ENCODE peak calls at places on chromosomes 5 and 9, in five cellular contexts. D, S, L, X and U are unnamed samples. For H3K9me3, the result is how much of the 10 kb centered on the place peaks cover.

GRCh38 chr9:116152941-116153764 is 438 bp upstream of the PAPPA start:
- DNase-seq in X (no peak), S (no peak), L (peak), D (no peak), U (no peak)

GRCh38 chr9:37778534-37778933 is 6.3 kb downstream of the EXOSC3 start:
- DNase-seq in S (no peak), L (no peak), D (no peak), X (no peak), U (no peak)

GRCh38 chr5:10307206-10308148 is at the start of gene CMBL:
- DNase-seq in X (no peak), D (peak), S (no peak), L (peak), U (peak)

GRCh38 chr5:55160493-55161209 is 680 bp downstream of the GPX8 start:
- DNase-seq in X (no peak), S (no peak), L (peak), D (peak), U (no peak)

GRCh38 chr5:168578506-168579205 is 512 bp downstream of the PANK3 start:
- DNase-seq in X (peak), L (no peak), D (no peak), S (no peak), U (no peak)

GRCh38 chr5:150142189-150142788 is 13.4 kb downstream of the PDGFRB start:
- DNase-seq in S (no peak), L (peak), D (no peak), X (no peak), U (no peak)

GRCh38 chr5:80790698-80791097 is 135.9 kb upstream of the DHFR start:
- DNase-seq in X (no peak), S (no peak), L (no peak), D (no peak), U (no peak)

GRCh38 chr9:12878342-12878978 is 103.6 kb downstream of the LURAP1L start:
- DNase-seq in L (peak), X (no peak), S (no peak), D (no peak), U (no peak)

GRCh38 chr9:4034404-4034803 is 265.5 kb downstream of the GLIS3 start:
- DNase-seq in X (no peak), L (no peak), S (no peak), D (no peak), U (no peak)

GRCh38 chr5:128773378-128773777 is 191.9 kb upstream of the SLC27A6 start:
- DNase-seq in L (no peak), X (no peak), S (no peak), D (no peak), U (no peak)

GRCh38 chr9:20726144-20726543 is 42.1 kb downstream of the FOCAD start:
- DNase-seq in L (no peak), X (no peak), S (no peak), D (peak), U (no peak)

GRCh38 chr5:81850932-81851331 is 100.0 kb upstream of the SSBP2 start:
- DNase-seq in D (no peak), L (no peak), X (no peak), S (no peak), U (no peak)

GRCh38 chr5:131854134-131854533 is 57.3 kb upstream of the FNIP1 start:
- DNase-seq in S (no peak), L (peak), X (no peak), D (no peak), U (no peak)

GRCh38 chr5:9513825-9514224 is 32.0 kb downstream of the SEMA5A start:
- DNase-seq in X (no peak), L (peak), D (no peak), S (no peak), U (no peak)

GRCh38 chr9:34479316-34479865 is 20.8 kb downstream of the DNAI1 start:
- DNase-seq in X (no peak), S (no peak), D (no peak), L (no peak), U (no peak)

GRCh38 chr5:61467766-61468482 is 135.9 kb downstream of the ZSWIM6 start:
- DNase-seq in X (no peak), D (no peak), L (peak), S (no peak), U (no peak)

GRCh38 chr5:14399054-14399657 is 182.4 kb upstream of the OTULINL start:
- DNase-seq in D (peak), X (no peak), S (no peak), L (peak), U (no peak)

GRCh38 chr5:61162832-61163567 is 732 bp upstream of the SMIM15 start:
- DNase-seq in S (no peak), L (peak), X (no peak), D (peak), U (no peak)

GRCh38 chr5:5383461-5383860 is 39.0 kb upstream of the ICE1 start:
- DNase-seq in D (no peak), X (no peak), S (no peak), L (no peak), U (no peak)

GRCh38 chr9:4741365-4742031 is 496 bp upstream of the AK3 start:
- DNase-seq in L (no peak), X (no peak), S (no peak), D (peak), U (no peak)

GRCh38 chr9:136995772-136996308 is 528 bp downstream of the CLIC3 start:
- DNase-seq in X (no peak), D (no peak), S (no peak), L (peak), U (no peak)

GRCh38 chr5:87136096-87136495 is 131.6 kb upstream of the RASA1 start:
- DNase-seq in S (no peak), D (no peak), X (no peak), L (no peak), U (no peak)

GRCh38 chr5:171484460-171484899 is 65.0 kb downstream of the FGF18 start:
- DNase-seq in S (no peak), X (no peak), L (no peak), D (no peak), U (peak)

GRCh38 chr5:151274666-151275065 is 21.7 kb downstream of the GM2A start:
- DNase-seq in D (peak), L (no peak), S (no peak), X (no peak), U (no peak)

GRCh38 chr9:22238809-22239684 is 207.6 kb upstream of the DMRTA1 start:
- DNase-seq in D (no peak), L (peak), S (no peak), X (no peak), U (no peak)

GRCh38 chr9:123925820-123926219 is 4.1 kb downstream of the DENND1A start:
- DNase-seq in L (peak), D (no peak), X (no peak), S (no peak), U (no peak)

GRCh38 chr9:31744589-31744988 is 639.9 kb upstream of the ACO1 start:
- DNase-seq in L (no peak), D (no peak), S (no peak), X (no peak), U (no peak)

GRCh38 chr9:76158713-76159112 is 235.5 kb downstream of the RFK start:
- DNase-seq in D (no peak), S (no peak), L (no peak), X (no peak), U (no peak)

GRCh38 chr9:136403538-136403914 is 3.6 kb upstream of the SNAPC4 start:
- DNase-seq in X (no peak), L (no peak), S (no peak), D (no peak), U (peak)

GRCh38 chr5:10703676-10704075 is 57.4 kb downstream of the DAP start:
- DNase-seq in X (no peak), S (no peak), L (no peak), D (peak), U (no peak)

GRCh38 chr5:92560698-92561361 is 1020.2 kb downstream of the NR2F1-AS1 start:
- DNase-seq in L (peak), S (no peak), D (no peak), X (no peak), U (no peak)

GRCh38 chr9:134466869-134467616 is 140.8 kb downstream of the RXRA start:
- DNase-seq in S (no peak), X (no peak), L (no peak), D (no peak), U (no peak)

GRCh38 chr5:76372320-76373054 is 30.6 kb upstream of the IQGAP2 start:
- DNase-seq in X (no peak), S (no peak), L (peak), D (no peak), U (no peak)

GRCh38 chr5:15885156-15885555 is 294.4 kb downstream of the MARCHF11 start:
- DNase-seq in S (no peak), X (no peak), L (peak), D (no peak), U (no peak)

GRCh38 chr5:95741458-95741857 is 10.3 kb downstream of the RHOBTB3 start:
- DNase-seq in L (no peak), X (no peak), D (no peak), S (no peak), U (no peak)

GRCh38 chr9:123864291-123864690 is 65.6 kb downstream of the DENND1A start:
- DNase-seq in D (no peak), S (no peak), X (no peak), L (no peak), U (no peak)

GRCh38 chr5:54317511-54318260 is 7.3 kb upstream of the ARL15 start:
- DNase-seq in D (no peak), X (no peak), S (no peak), L (peak), U (no peak)

GRCh38 chr5:68652507-68652906 is 437.0 kb downstream of the PIK3R1 start:
- DNase-seq in L (no peak), S (no peak), D (peak), X (no peak), U (no peak)

GRCh38 chr9:61671276-61671973 is 481.6 kb downstream of the SPATA31A7 start:
- DNase-seq in L (no peak), S (no peak), X (no peak), D (peak), U (no peak)
- H3K9me3 ChIP-seq in L (under half), S (under half), X (under half), D (under half), U (under half)

GRCh38 chr9:138116521-138116920 is 238.9 kb downstream of the CACNA1B start:
- DNase-seq in S (no peak), X (no peak), D (no peak), L (no peak), U (no peak)

GRCh38 chr9:138118601-138119071 is 241.1 kb downstream of the CACNA1B start:
- DNase-seq in S (no peak), X (no peak), L (no peak), D (no peak), U (no peak)

GRCh38 chr9:138117101-138117750 is 239.6 kb downstream of the CACNA1B start:
- DNase-seq in X (no peak), S (no peak), D (no peak), L (no peak), U (no peak)

GRCh38 chr9:138119202-138120027 is 241.8 kb downstream of the CACNA1B start:
- DNase-seq in L (no peak), D (no peak), X (no peak), S (no peak), U (no peak)

DNA sequence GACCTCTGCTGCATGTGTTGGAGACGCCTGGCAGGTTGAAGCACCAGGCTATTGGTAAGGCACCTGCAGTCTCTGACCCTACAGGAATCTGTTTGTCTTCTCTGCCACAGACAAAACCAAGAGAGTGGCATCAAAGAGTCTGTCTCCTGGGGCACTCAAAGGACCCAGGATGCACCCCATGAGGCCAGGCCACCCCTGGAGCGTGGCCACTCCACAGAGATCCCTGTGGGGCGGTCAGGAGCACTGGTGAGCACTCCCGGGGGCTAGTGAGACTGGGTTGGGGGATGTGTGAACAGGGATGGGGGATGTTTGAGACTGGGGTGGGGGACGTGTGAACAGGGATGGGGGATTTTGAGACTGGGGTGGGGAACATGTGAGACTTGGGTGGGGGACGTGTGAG is 240.3 kb downstream of the CACNA1B start:
- DNase-seq in L (no peak), D (no peak), S (no peak), X (no peak), U (no peak)
- H3K9me3 ChIP-seq in L (half or more), D (under half), S (under half), X (under half), U (under half)

GRCh38 chr5:141403387-141403786 is 809 bp downstream of the PCDHGA9 start:
- DNase-seq in D (no peak), S (no peak), L (no peak), X (no peak), U (no peak)
- H3K9me3 ChIP-seq in D (under half), S (half or more), L (half or more), X (half or more), U (under half)

GRCh38 chr5:2902742-2903297 is 151.3 kb upstream of the IRX2 start:
- DNase-seq in L (no peak), S (no peak), D (no peak), X (no peak), U (no peak)
- H3K9me3 ChIP-seq in L (half or more), S (under half), D (under half), X (under half), U (under half)